ENCODE peak calls at places on chromosomes 5 and 9, in seven cellular contexts. Z, T, A, I, R, O and Q are unnamed samples.

GRCh38 chr5:68345166-68345565 is 129.6 kb downstream of the PIK3R1 start:
- DNase-seq in Z (no peak), T (no peak), A (no peak), I (no peak), R (peak), O (no peak), Q (no peak)

GRCh38 chr5:167889276-167889675 is 402.2 kb upstream of the WWC1 start:
- DNase-seq in Z (no peak), T (no peak), A (no peak), I (no peak), R (no peak), O (no peak), Q (no peak)

GRCh38 chr5:33299621-33300208 is 141.1 kb upstream of the TARS1 start:
- DNase-seq in Z (no peak), T (no peak), A (no peak), I (no peak), R (peak), O (no peak), Q (no peak)

GRCh38 chr9:117720987-117721386 is 16.8 kb downstream of the TLR4 start:
- DNase-seq in Z (no peak), T (no peak), A (no peak), I (no peak), R (no peak), O (no peak), Q (no peak)

GRCh38 chr5:67815455-67816391 is 399.8 kb upstream of the PIK3R1 start:
- DNase-seq in Z (no peak), T (no peak), A (no peak), I (no peak), R (peak), O (no peak), Q (no peak)

GRCh38 chr9:120482424-120483186 is 97.4 kb downstream of the CDK5RAP2 start:
- DNase-seq in Z (no peak), T (no peak), A (no peak), I (no peak), R (no peak), O (no peak), Q (no peak)

GRCh38 chr9:80352967-80353366 is 781.2 kb downstream of the TLE4 start:
- DNase-seq in Z (no peak), T (no peak), A (no peak), I (no peak), R (no peak), O (no peak), Q (no peak)

GRCh38 chr9:18806277-18806676 is 226.7 kb downstream of the SAXO1 start:
- DNase-seq in Z (no peak), T (no peak), A (no peak), I (no peak), R (no peak), O (no peak), Q (no peak)

GRCh38 chr5:136016945-136017530 is 11.8 kb upstream of the TGFBI start:
- DNase-seq in Z (no peak), T (peak), A (no peak), I (no peak), R (peak), O (no peak), Q (no peak)

GRCh38 chr5:67561145-67561932 is 364.7 kb upstream of the CD180 start:
- DNase-seq in Z (no peak), T (no peak), A (no peak), I (no peak), R (no peak), O (no peak), Q (no peak)

GRCh38 chr9:120558454-120558853 is 21.5 kb downstream of the CDK5RAP2 start:
- DNase-seq in Z (no peak), T (no peak), A (no peak), I (no peak), R (no peak), O (no peak), Q (no peak)

GRCh38 chr5:172841-173251 is 18.4 kb upstream of the LRRC14B start:
- DNase-seq in Z (no peak), T (no peak), A (no peak), I (no peak), R (no peak), O (no peak), Q (no peak)

GRCh38 chr5:35146386-35146785 is 83.9 kb downstream of the PRLR start:
- DNase-seq in Z (no peak), T (no peak), A (no peak), I (no peak), R (no peak), O (no peak), Q (no peak)

GRCh38 chr5:134511796-134512660 is 13.4 kb upstream of the JADE2 start:
- DNase-seq in Z (no peak), T (peak), A (no peak), I (no peak), R (peak), O (no peak), Q (peak)

GRCh38 chr5:119288364-119289047 is 67.3 kb upstream of the TNFAIP8 start:
- DNase-seq in Z (no peak), T (no peak), A (no peak), I (no peak), R (peak), O (no peak), Q (no peak)